ENCODE peak calls at places on chromosomes 12 and 14, in four cellular contexts. E is spleen, Y is tibial nerve, D is fibroblast of mammary gland. K is an unnamed sample.

GRCh38 chr12:12985817-12986408 is 14.2 kb downstream of the HEBP1 start:
- DNase-seq in Y (no peak), D (peak), E (no peak), K (peak)

GRCh38 chr14:68943107-68943506 is 36.0 kb downstream of the ACTN1 start:
- DNase-seq in Y (no peak), E (no peak), D (no peak), K (no peak)

GRCh38 chr12:93873561-93873960 is 196.4 kb downstream of the CRADD start:
- DNase-seq in E (no peak), D (no peak), Y (no peak), K (no peak)

GRCh38 chr14:101000711-101001110 is 97.2 kb upstream of the RTL1 start:
- DNase-seq in Y (no peak), D (no peak), E (no peak), K (no peak)

GRCh38 chr14:75578786-75579781 is 664 bp downstream of the FLVCR2 start:
- DNase-seq in Y (peak), D (peak), E (peak), K (no peak)

GRCh38 chr14:55031190-55031589 is 4.2 kb downstream of the SOCS4 start:
- DNase-seq in Y (no peak), E (no peak), D (no peak), K (no peak)

GRCh38 chr12:69254857-69255256 is 15.5 kb downstream of the CPSF6 start:
- DNase-seq in E (no peak), D (no peak), Y (no peak), K (peak)

GRCh38 chr12:56803750-56804149 is 40.6 kb downstream of the HSD17B6 start:
- DNase-seq in D (no peak), Y (no peak), E (no peak), K (no peak)

GRCh38 chr12:28939427-28939826 is 209.7 kb upstream of the FAR2 start:
- DNase-seq in D (peak), E (no peak), Y (no peak), K (peak)

GRCh38 chr14:90294872-90295271 is 36.9 kb downstream of the NRDE2 start:
- DNase-seq in E (no peak), D (no peak), Y (no peak), K (no peak)

GRCh38 chr14:29390046-29390841 is 537.4 kb downstream of the PRKD1 start:
- DNase-seq in E (no peak), Y (no peak), D (no peak), K (no peak)
- TF ChIP-seq CTCF in E (no peak), Y (no peak), D (no peak), K (no peak)

GRCh38 chr12:92365333-92365732 is 219.7 kb upstream of the BTG1 start:
- DNase-seq in D (no peak), Y (no peak), E (no peak), K (no peak)

GRCh38 chr12:92362109-92362508 is 216.5 kb upstream of the BTG1 start:
- DNase-seq in E (no peak), Y (no peak), D (no peak), K (no peak)

GRCh38 chr12:92363295-92364146 is 217.9 kb upstream of the BTG1 start:
- DNase-seq in D (peak), E (peak), Y (no peak), K (no peak)

GRCh38 chr12:92360543-92360942 is 214.9 kb upstream of the BTG1 start:
- DNase-seq in E (no peak), Y (no peak), D (no peak), K (no peak)

GRCh38 chr12:92362785-92363184 is 217.1 kb upstream of the BTG1 start:
- DNase-seq in E (no peak), D (no peak), Y (no peak), K (no peak)
- H3K4me3 ChIP-seq in E (peak), D (no peak), Y (peak), K (no peak)

GRCh38 chr12:46049665-46050064 is 59.3 kb upstream of the SCAF11 start:
- DNase-seq in D (no peak), Y (no peak), E (no peak), K (no peak)
- TF ChIP-seq CTCF in D (no peak), Y (no peak), E (no peak), K (no peak)

DNA sequence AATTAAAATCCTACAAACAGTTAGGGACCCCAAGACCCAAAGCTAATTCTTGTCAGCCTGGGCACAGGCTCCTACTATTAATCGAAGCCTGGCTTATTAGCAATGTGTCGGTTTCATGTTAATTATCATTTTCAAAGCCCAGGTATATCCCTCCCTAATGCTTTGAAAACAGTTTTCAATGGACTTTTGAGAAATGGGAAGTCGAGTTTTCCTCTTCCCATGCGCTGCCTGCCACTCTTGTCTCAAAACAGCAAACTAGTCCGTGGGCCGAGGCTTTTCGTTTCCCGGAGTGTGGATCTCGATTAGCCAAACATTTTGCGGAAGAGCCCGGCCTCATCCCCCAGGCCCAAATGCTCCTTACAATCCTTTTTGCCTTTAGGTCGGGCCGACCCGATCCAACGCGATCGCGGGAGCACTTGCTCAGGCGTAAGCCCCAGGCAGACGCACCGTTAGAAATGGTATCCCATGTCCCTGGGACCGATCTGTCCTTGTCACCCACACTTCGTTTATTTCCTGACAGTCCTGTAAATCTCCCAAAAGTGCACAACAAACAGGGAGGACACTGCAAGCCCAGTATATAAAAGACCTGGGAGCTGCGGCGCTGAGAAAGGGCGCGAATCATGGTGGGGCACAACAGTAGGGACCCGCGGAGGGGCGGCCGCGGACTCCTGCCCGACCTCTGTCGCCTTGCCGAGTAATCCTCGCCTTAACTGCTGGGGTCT is 1.5 kb downstream of the SIX6 start:
- DNase-seq in D (no peak), E (no peak), Y (no peak), K (no peak)
- H3K4me3 ChIP-seq in D (no peak), E (no peak), Y (no peak), K (no peak)

DNA sequence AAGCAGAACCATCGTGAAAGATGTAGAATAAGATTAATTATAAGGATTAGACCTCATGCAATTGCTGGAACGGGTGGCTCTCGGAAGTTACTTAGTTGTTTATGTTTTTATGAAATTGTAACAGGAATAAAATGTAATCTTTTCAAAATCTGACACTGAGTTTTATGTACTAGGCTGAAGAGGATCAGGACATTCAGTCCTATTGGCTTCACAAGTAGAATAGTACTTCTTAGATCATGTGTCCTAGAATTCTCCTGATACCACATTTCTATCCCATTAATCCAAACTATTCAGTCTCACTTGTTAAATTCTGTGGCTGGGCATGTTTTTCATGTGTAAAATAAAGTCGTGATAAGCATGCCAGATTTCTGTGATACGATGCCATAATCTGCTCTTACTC is 423.5 kb upstream of the OR4E1 start:
- DNase-seq in Y (no peak), D (no peak), E (no peak), K (no peak)
- TF ChIP-seq CTCF in Y (no peak), D (no peak), E (no peak), K (no peak)

GRCh38 chr12:89948266-89949175 is 239.9 kb upstream of the ATP2B1 start:
- DNase-seq in D (no peak), Y (no peak), E (no peak), K (no peak)
- H3K4me3 ChIP-seq in D (no peak), Y (no peak), E (no peak), K (no peak)

GRCh38 chr14:78758333-78758732 is 588.2 kb downstream of the NRXN3 start:
- DNase-seq in D (peak), E (no peak), Y (no peak), K (peak)
- TF ChIP-seq CTCF in D (peak), E (no peak), Y (peak), K (peak)

DNA sequence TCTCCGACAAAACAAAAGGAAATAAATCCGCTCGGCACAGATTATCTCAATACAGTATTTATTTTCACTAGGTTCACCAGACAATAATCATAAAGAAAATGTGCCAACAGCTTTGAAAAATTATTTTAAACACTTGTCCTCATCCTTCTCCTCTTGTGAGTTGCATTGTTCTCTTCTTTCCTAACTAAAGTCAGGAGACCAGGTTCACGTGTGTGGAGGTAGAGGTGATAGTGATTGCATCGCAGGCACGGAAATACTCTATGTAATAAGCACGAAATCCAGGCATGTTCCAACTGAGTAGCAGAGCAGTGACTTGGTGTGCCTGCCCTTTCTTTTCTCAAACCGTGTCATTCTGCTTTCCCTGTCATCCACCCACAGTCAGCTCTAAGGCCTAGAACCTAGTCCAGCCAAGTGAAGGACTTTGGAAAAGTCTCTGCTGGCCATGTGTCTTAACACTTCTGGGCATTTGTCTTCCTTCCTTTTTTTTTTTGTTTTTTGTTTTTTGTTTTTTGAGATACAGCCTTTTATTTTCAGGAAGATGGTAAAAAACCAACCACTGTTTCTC is 939 bp upstream of the SEL1L start:
- DNase-seq in Y (no peak), D (no peak), E (no peak), K (no peak)
- H3K4me3 ChIP-seq in Y (no peak), D (no peak), E (no peak), K (no peak)

GRCh38 chr14:24275524-24276139 is 4.2 kb upstream of the RABGGTA start:
- DNase-seq in E (no peak), D (no peak), Y (no peak), K (no peak)
- TF ChIP-seq CTCF in E (no peak), D (no peak), Y (no peak), K (no peak)

DNA sequence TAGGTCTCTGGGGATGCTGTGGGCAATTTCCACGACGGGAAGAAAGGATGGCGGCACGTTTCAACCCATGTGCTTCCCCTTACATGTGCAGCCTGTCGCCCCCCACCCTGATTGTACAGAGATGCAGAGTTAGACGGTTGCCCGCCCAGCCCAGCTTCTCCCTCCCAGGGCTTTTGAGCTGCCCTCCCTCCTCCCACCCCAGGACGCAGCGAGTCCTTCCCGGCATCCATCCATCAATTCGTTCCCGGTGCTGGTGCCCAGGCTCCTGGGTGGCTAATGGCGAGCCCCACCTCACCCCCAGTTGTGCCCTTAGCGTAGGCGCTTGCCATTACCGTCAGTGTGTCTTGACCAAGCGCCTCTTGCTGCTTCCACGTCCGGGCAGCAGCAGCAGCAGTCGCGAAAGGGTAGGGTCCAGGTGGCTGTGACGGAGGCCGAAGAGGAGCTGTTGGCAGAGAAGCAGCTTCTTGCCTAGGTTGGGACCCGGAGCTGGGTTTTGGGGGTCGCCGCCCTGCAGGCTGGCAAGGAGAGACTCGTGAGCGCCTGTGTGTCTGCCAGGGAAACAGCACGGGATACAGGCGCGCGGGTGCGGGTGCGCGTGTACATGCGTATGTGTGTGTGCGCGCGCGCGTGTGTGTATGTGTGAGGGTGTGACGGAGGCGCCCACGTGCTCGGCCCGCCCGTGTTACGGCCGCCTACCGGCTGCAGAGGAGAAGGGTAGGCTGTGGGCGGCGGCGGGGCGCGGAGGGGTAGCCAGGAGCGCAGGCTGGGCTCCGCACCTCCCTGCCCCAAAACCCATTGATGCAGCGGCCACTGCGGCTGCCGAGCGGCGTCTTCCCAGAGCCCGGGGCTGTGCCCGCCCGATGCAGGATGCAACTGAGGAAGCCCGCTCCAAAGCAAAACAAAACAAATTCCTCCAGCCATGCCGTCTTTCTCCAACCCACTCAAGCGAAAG is at the start of gene SLC6A15:
- DNase-seq in D (peak), Y (peak), E (no peak), K (peak)
- H3K4me3 ChIP-seq in D (peak), Y (peak), E (peak), K (peak)